ENCODE peak calls at places on chromosomes 12 and 14, in five cellular contexts. B is substantia nigra; M is cardiac septum; P is stimulated activated naive CD8-positive, alpha-beta T cell treated with anti-CD3 and anti-CD28 coated beads, Interleukin-15, amount 100 ng/mL, for 72 hours; J is GM10248. Y is an unnamed sample.

GRCh38 chr14:27392153-27392552 is 794.3 kb upstream of the NOVA1 start:
- DNase-seq in J (no peak), P (no peak), M (no peak), B (no peak), Y (no peak)

GRCh38 chr12:116448165-116448756 is 110.9 kb upstream of the MAP1LC3B2 start:
- DNase-seq in B (no peak), P (no peak), M (no peak), J (no peak), Y (no peak)

GRCh38 chr12:113185180-113186032 is at the start of the genes DDX54 and RITA1:
- DNase-seq in P (peak), J (peak), M (peak), B (peak), Y (peak)

GRCh38 chr12:132711169-132711843 is 664 bp downstream of the PGAM5 start:
- DNase-seq in B (no peak), P (peak), M (no peak), J (peak), Y (no peak)

GRCh38 chr14:61802010-61802621 is 39.9 kb downstream of the SNAPC1 start:
- DNase-seq in P (no peak), J (no peak), M (no peak), B (no peak), Y (no peak)

GRCh38 chr12:20212036-20212435 is 156.3 kb upstream of the PDE3A start:
- DNase-seq in B (no peak), M (no peak), P (no peak), J (no peak), Y (no peak)

GRCh38 chr14:105853907-105854599 is 327.7 kb downstream of the TMEM121 start:
- DNase-seq in J (no peak), P (no peak), M (peak), B (no peak), Y (no peak)

GRCh38 chr14:55699131-55700057 is 119.4 kb downstream of the KTN1 start:
- DNase-seq in B (no peak), M (no peak), P (no peak), J (no peak), Y (no peak)

GRCh38 chr14:69299286-69300035 is 39.5 kb downstream of the GALNT16 start:
- DNase-seq in J (no peak), B (no peak), M (peak), P (no peak), Y (no peak)

GRCh38 chr12:51678086-51678724 is 87.2 kb downstream of the SCN8A start:
- DNase-seq in M (no peak), B (no peak), J (peak), P (peak), Y (peak)

GRCh38 chr12:89451876-89452275 is 72.7 kb downstream of the GALNT4 start:
- DNase-seq in P (no peak), J (no peak), M (no peak), B (no peak), Y (no peak)

GRCh38 chr12:124371366-124371765 is 76.5 kb downstream of the RFLNA start:
- DNase-seq in J (no peak), P (no peak), B (no peak), M (no peak), Y (no peak)

GRCh38 chr12:6550294-6551062 is 5.4 kb downstream of the IFFO1 start:
- DNase-seq in P (no peak), B (no peak), M (peak), J (no peak), Y (no peak)

GRCh38 chr12:127411141-127411915 is 855.6 kb upstream of the TMEM132C start:
- DNase-seq in P (no peak), J (no peak), M (no peak), B (no peak), Y (no peak)